ENCODE peak calls at places on chromosomes 1 and 21, in four cellular contexts. B, S, F and A are unnamed samples.

GRCh38 chr1:37650721-37651120 is 16.0 kb upstream of the RSPO1 start:
- DNase-seq in B (no peak), S (no peak), F (no peak), A (no peak)

GRCh38 chr1:116260621-116261020 is 112.4 kb upstream of the ATP1A1 start:
- DNase-seq in B (no peak), F (no peak), S (no peak), A (no peak)

GRCh38 chr1:68906431-68906830 is 409.5 kb upstream of the DEPDC1 start:
- DNase-seq in B (no peak), F (no peak), S (no peak), A (no peak)

GRCh38 chr1:9549955-9550546 is 10.8 kb downstream of the SLC25A33 start:
- DNase-seq in S (no peak), B (no peak), F (no peak), A (no peak)

GRCh38 chr1:16351449-16351993 is 759 bp downstream of the FBXO42 start:
- DNase-seq in S (no peak), F (no peak), B (peak; percentile 34), A (no peak)

GRCh38 chr1:165633624-165634023 is 2.6 kb downstream of the MGST3 start:
- DNase-seq in F (no peak), B (peak; percentile 27), S (no peak), A (no peak)

GRCh38 chr1:32163405-32163804 is 16.1 kb upstream of the TXLNA start:
- DNase-seq in S (no peak), B (no peak), F (no peak), A (no peak)

GRCh38 chr1:168419746-168420145 is 124.1 kb downstream of the XCL2 start:
- DNase-seq in S (peak; percentile 58), B (no peak), F (no peak), A (no peak)

GRCh38 chr1:183472488-183473285 is at the start of gene SMG7:
- DNase-seq in S (peak; percentile 60), F (no peak), B (peak; percentile 12), A (peak; percentile 44)

GRCh38 chr1:237205400-237206064 is 163.5 kb downstream of the RYR2 start:
- DNase-seq in B (peak; percentile 16), F (no peak), S (no peak), A (no peak)

GRCh38 chr1:83543222-83543973 is 455.5 kb downstream of the TTLL7 start:
- DNase-seq in F (no peak), B (no peak), S (no peak), A (no peak)

DNA sequence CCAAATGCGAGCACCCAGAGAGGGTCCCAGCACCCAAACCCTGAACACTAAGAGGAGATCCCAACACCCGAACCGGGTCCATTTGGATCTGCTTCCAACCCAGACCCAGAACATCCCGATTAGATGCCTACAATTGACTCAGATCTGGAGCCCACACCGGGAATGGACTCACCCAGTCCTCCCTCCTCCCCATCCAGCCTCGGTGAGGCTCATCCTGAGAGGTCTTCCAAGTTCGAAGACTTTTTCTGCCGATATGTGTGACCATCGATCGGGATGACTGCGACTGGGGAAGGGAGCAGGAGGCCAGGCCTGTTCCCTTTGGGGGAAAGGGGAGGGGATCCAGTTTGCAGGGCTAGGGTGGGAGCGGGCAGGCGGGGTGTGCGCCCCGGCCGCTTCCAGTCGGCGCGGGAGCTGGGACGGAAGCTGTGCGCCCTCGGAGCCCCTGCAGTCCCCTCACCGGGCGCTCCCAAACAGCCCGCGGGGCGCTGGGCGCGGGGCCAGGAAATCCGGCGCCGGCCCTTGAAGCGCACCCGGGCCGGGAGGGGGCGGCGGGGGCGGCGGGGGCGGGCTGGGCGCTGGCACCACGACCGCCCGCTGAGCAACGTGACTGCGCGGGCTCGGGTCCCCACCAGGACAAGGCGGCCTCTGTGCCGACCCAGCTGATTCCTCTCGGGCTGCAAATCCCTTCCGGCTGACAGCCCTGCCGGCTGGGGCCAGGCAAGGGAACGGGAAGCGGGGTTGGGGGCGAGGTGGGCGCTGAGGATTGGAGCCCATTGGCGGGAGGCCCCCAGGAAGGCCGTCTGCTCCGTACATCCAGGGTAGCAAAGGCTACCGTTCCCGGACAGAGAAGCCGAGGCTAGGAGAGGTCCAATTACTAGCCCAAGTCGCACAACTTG is 104.0 kb downstream of the EBNA1BP2 start:
- DNase-seq in F (no peak), B (no peak), S (no peak), A (peak; percentile 65)
- H4K8ac ChIP-seq in F (peak overlapping the region; percentile 52), B (peak overlapping the region; percentile 56), S (no peak overlapping the region), A (no peak overlapping the region)

DNA sequence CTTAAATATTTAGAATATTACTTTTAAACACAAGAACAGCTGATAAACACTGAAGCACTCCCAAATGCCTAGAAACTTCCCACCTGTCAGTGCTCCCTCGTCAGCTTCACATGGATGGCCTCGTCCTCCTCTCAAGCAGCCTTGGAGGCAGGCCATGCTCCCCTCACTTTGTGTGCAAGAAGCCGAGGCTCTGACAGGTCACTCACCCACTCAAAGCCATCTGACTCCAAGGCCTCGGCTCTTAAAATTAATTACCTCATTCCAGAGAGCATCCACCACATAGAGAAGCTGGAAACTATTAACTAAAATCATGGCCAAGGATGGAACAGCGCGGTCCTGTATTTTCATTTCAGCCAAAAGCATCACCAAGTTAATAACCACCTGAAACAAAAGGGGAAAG is 17.8 kb downstream of the LBR start:
- DNase-seq in S (no peak), F (no peak), B (no peak), A (no peak)
- H4K5ac ChIP-seq in S (no peak overlapping the region), F (no peak overlapping the region), B (no peak overlapping the region), A (no peak overlapping the region)

GRCh38 chr1:232038704-232039103 is 412.1 kb downstream of the DISC1 start:
- DNase-seq in S (no peak), F (no peak), B (no peak), A (no peak)
- H4K8ac ChIP-seq in S (no peak overlapping the region), F (no peak overlapping the region), B (no peak overlapping the region), A (no peak overlapping the region)

GRCh38 chr21:36690637-36691538 is 8.0 kb upstream of the SIM2 start:
- DNase-seq in S (no peak), B (peak; percentile 28), F (no peak), A (no peak)
- H4K5ac ChIP-seq in S (no peak overlapping the region), B (no peak overlapping the region), F (no peak overlapping the region), A (no peak overlapping the region)

DNA sequence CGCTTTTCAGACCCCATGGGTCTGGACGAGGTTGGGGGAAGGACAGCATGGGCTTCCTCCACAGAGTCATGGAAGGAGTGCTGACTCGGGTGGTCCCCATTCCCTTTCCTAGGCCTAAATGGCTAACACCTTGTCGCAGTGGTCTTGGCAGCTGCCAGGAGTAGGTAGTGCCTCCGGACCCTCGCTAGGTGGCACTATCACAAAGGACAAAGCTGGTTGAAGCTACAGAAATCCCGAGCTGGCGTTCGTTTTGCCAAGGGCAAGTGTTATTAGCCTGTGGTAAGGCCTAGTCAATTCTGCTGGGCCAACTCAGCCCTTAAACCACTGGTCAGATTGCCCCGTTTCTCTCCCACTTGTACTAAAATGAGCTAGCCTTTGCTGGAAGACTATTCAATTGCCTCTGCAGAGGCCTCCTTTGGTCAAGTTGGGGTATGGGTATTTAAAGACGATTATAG is 1.1 kb upstream of the UBE2Q1 start:
- DNase-seq in S (peak; percentile 97), F (peak; percentile 76), B (peak; percentile 94), A (peak; percentile 94)
- H4K8ac ChIP-seq in S (no peak overlapping the region), F (no peak overlapping the region), B (peak overlapping the region; percentile 73), A (no peak overlapping the region)

DNA sequence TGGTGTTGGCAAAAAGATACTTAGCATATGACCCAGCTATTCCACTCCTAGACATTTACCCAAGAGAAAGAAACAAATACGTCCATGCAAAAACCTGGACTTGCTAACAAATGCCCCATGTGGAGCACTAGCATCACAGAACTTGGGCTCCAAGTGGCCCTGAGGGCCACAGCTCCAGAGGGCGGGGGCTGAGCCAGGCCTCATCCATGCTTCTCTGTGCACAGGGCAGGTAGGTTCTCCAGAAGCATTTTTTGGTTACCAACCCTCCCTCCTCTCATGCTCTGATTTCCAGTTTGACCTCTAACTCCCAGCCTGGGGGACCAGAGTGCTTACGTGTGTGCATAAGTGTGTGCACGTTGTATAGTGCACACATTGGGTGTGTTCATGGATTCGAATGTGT is 2.0 kb downstream of the KRTAP12-2 start:
- DNase-seq in B (no peak), F (no peak), S (no peak), A (no peak)
- H4K5ac ChIP-seq in B (no peak overlapping the region), F (no peak overlapping the region), S (no peak overlapping the region), A (no peak overlapping the region)

GRCh38 chr1:207890136-207890738 is 20.7 kb downstream of the CD34 start:
- DNase-seq in B (peak; percentile 67), F (no peak), S (no peak), A (no peak)
- H4K8ac ChIP-seq in B (peak overlapping the region; percentile 90), F (no peak overlapping the region), S (no peak overlapping the region), A (no peak overlapping the region)

GRCh38 chr1:172342584-172343245 is 77.8 kb upstream of the C1orf105 start:
- DNase-seq in S (no peak), F (no peak), B (no peak), A (no peak)

GRCh38 chr1:172340520-172340919 is 80.0 kb upstream of the C1orf105 start:
- DNase-seq in S (no peak), F (no peak), B (no peak), A (no peak)

GRCh38 chr1:172338295-172338735 is 82.2 kb upstream of the C1orf105 start:
- DNase-seq in F (no peak), S (no peak), B (no peak), A (no peak)

GRCh38 chr1:172341697-172342096 is 78.8 kb upstream of the C1orf105 start:
- DNase-seq in F (no peak), S (no peak), B (no peak), A (no peak)

GRCh38 chr1:172339840-172340239 is 80.6 kb upstream of the C1orf105 start:
- DNase-seq in S (no peak), F (no peak), B (no peak), A (no peak)
- H4K5ac ChIP-seq in S (no peak overlapping the region), F (no peak overlapping the region), B (no peak overlapping the region), A (no peak overlapping the region)

GRCh38 chr21:31888936-31889371 is 16.1 kb downstream of the HUNK start:
- DNase-seq in S (peak; percentile 93), F (no peak), B (no peak), A (no peak)
- H4K8ac ChIP-seq in S (peak overlapping the region; percentile 88), F (no peak overlapping the region), B (no peak overlapping the region), A (no peak overlapping the region)

DNA sequence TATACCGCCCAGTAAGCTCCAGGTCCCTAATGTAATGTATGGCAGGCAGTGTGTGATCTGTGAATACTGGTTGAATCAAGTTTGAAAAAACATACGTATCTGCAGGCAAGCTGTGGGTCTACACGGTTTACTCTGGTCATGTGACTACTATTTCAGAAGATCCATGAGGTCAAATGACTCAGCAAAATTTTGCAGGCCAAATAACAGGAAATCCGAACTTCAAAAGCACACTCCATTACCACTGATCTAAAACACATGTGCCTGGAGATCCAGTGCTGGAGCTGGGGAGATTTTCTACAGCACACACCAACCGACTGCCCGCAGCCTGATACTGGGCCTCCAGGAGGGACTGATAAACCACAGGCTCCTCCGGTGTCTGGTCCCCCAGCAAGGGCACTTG is 64.5 kb upstream of the SLC44A3 start:
- DNase-seq in S (peak; percentile 88), F (no peak), B (peak; percentile 99), A (no peak)
- H4K5ac ChIP-seq in S (no peak overlapping the region), F (no peak overlapping the region), B (peak overlapping the region; percentile 75), A (no peak overlapping the region)